ENCODE peak calls at places on chromosomes 1 and 21, in four cellular contexts. O is K562, P is upper lobe of left lung, T is GM23338. N is an unnamed sample.

GRCh38 chr21:43865471-43866181 is 603 bp downstream of the AGPAT3 start:
- DNase-seq in P (peak), O (peak), T (peak), N (no peak)

GRCh38 chr1:198056255-198056654 is 100.5 kb upstream of the NEK7 start:
- DNase-seq in P (no peak), T (peak), O (peak), N (no peak)

GRCh38 chr21:17797967-17798366 is 21.2 kb downstream of the C21orf91 start:
- DNase-seq in T (no peak), O (no peak), P (no peak), N (no peak)

GRCh38 chr1:160359559-160360226 is 7.2 kb upstream of the NHLH1 start:
- DNase-seq in O (peak), P (no peak), T (peak), N (no peak)

GRCh38 chr1:171433451-171433850 is 51.9 kb upstream of the PRRC2C start:
- DNase-seq in O (no peak), P (no peak), T (no peak), N (no peak)

GRCh38 chr1:109485001-109485400 is 1.3 kb downstream of the ATXN7L2 start:
- DNase-seq in T (peak), O (no peak), P (no peak), N (no peak)

GRCh38 chr1:207847116-207847515 is 63.8 kb downstream of the CD34 start:
- DNase-seq in T (no peak), P (no peak), O (no peak), N (no peak)

GRCh38 chr1:206935491-206936067 is 10.7 kb downstream of the PIGR start:
- DNase-seq in O (peak), T (peak), P (peak), N (no peak)

GRCh38 chr1:83693409-83694126 is 305.4 kb downstream of the TTLL7 start:
- DNase-seq in P (no peak), T (peak), O (no peak), N (no peak)

GRCh38 chr1:9653195-9653782 is 1.8 kb downstream of the PIK3CD start:
- DNase-seq in T (no peak), P (no peak), O (no peak), N (no peak)

GRCh38 chr1:20281801-20282200 is 8.9 kb upstream of the VWA5B1 start:
- DNase-seq in T (no peak), O (no peak), P (no peak), N (no peak)

GRCh38 chr1:214563881-214564280 is 12.5 kb upstream of the PTPN14 start:
- DNase-seq in O (no peak), T (no peak), P (no peak), N (no peak)

GRCh38 chr1:91621907-91622306 is 121.3 kb downstream of the CDC7 start:
- DNase-seq in O (no peak), P (no peak), T (no peak), N (no peak)

GRCh38 chr21:16821588-16821987 is 691.3 kb upstream of the CXADR start:
- DNase-seq in P (no peak), T (peak), O (no peak), N (no peak)

GRCh38 chr1:37998913-37999433 is 6.3 kb downstream of the FHL3 start:
- DNase-seq in O (no peak), P (no peak), T (no peak), N (no peak)

GRCh38 chr1:5770981-5771765 is 221.1 kb downstream of the NPHP4 start:
- DNase-seq in T (no peak), O (no peak), P (no peak), N (no peak)

GRCh38 chr1:231919900-231920299 is 293.3 kb downstream of the DISC1 start:
- DNase-seq in P (no peak), T (peak), O (no peak), N (no peak)

GRCh38 chr21:29102791-29103257 is 27.6 kb upstream of the MAP3K7CL start:
- DNase-seq in O (no peak), T (no peak), P (no peak), N (no peak)

GRCh38 chr1:177471244-177471643 is 300.5 kb downstream of the BRINP2 start:
- DNase-seq in O (no peak), P (no peak), T (no peak), N (no peak)

GRCh38 chr1:92376345-92376744 is 77.5 kb downstream of the RPAP2 start:
- DNase-seq in O (no peak), T (no peak), P (no peak), N (no peak)

GRCh38 chr1:110615548-110616130 is 9.5 kb upstream of the KCNA2 start:
- DNase-seq in P (peak), O (peak), T (peak), N (peak)

GRCh38 chr1:80966266-80966665 is 834.5 kb upstream of the ADGRL2 start:
- DNase-seq in O (no peak), P (no peak), T (no peak), N (no peak)

GRCh38 chr1:157288511-157288910 is 150.3 kb upstream of the ETV3 start:
- DNase-seq in T (no peak), P (no peak), O (no peak), N (no peak)

GRCh38 chr1:227093309-227093708 is 153.2 kb downstream of the COQ8A start:
- DNase-seq in T (no peak), O (no peak), P (no peak), N (no peak)

GRCh38 chr1:61448934-61449368 is 276.0 kb downstream of the TM2D1 start:
- DNase-seq in T (no peak), O (no peak), P (no peak), N (no peak)

GRCh38 chr1:173995475-173995874 is 26.7 kb downstream of the RC3H1 start:
- DNase-seq in T (no peak), P (no peak), O (no peak), N (no peak)

GRCh38 chr1:208148380-208148779 is 95.8 kb downstream of the PLXNA2 start:
- DNase-seq in P (no peak), T (no peak), O (no peak), N (no peak)

GRCh38 chr1:230339033-230339432 is 87.1 kb downstream of the PGBD5 start:
- DNase-seq in O (no peak), P (no peak), T (no peak), N (no peak)

GRCh38 chr1:228487336-228488106 is at the start of gene RNF187:
- DNase-seq in O (peak), P (peak), T (no peak), N (no peak)

GRCh38 chr1:187408217-187409004 is 579.7 kb downstream of the PLA2G4A start:
- DNase-seq in T (no peak), O (no peak), P (no peak), N (no peak)

GRCh38 chr1:28835237-28835650 is 23.3 kb downstream of the OPRD1 start:
- DNase-seq in O (no peak), P (no peak), T (no peak), N (no peak)

GRCh38 chr21:16308269-16308668 is 578.5 kb downstream of the USP25 start:
- DNase-seq in O (no peak), T (no peak), P (no peak), N (no peak)

GRCh38 chr1:28582248-28582615 is 9.8 kb upstream of the RAB42 start:
- DNase-seq in P (no peak), O (no peak), T (no peak), N (no peak)

GRCh38 chr1:180188103-180188506 is 33.4 kb downstream of the QSOX1 start:
- DNase-seq in T (peak), O (peak), P (no peak), N (peak)

GRCh38 chr1:199669916-199670315 is 357.6 kb upstream of the NR5A2 start:
- DNase-seq in O (no peak), P (no peak), T (no peak), N (no peak)

GRCh38 chr1:109761227-109762038 is 2.3 kb downstream of the EPS8L3 start:
- DNase-seq in T (no peak), O (no peak), P (peak), N (no peak)

GRCh38 chr1:143604887-143605286 is 366.9 kb downstream of the FAM72C start:
- DNase-seq in O (no peak), P (no peak), T (no peak), N (no peak)

GRCh38 chr21:20443558-20444155 is 554.6 kb upstream of the NCAM2 start:
- DNase-seq in O (peak), T (peak), P (no peak), N (no peak)

GRCh38 chr1:68916227-68916853 is 419.5 kb upstream of the DEPDC1 start:
- DNase-seq in T (no peak), O (no peak), P (no peak), N (no peak)

DNA sequence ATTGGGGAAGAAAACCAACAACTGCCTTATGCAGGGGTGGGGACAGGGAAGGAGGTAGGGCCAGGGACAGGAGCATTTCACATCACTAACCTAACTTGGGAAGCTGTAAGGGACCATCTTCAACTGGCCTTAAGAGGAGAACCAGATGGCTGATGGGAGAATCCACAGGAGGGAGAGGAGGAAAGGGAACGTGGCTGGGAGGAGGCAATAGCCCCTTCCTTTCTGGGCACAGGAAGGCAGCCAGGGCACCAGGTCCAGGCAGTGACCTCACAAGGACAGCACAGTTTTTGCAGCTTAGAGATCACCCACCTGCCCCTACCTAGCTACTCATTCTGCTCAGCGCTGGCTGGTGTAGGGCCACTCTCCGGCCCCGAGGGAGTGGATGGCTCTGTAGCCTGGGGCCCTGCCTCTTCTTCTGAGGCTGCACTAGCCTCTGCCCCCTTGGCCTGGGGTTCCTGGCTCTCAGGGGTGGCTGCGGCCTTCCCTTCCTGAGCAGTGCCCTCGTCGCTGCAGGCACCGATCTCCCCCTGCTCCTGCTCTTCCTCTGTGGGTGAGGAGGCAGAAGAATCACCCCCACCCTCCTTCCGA is 1.7 kb downstream of the MARCKSL1 start:
- DNase-seq in P (no peak), T (no peak), O (no peak), N (no peak)
- TF ChIP-seq POLR2AphosphoS5 in P (no peak), T (peak), O (peak), N (peak)

GRCh38 chr1:237013608-237014007 is 9.4 kb upstream of the MT1HL1 start:
- DNase-seq in O (no peak), P (no peak), T (no peak), N (no peak)
- TF ChIP-seq POLR2AphosphoS5 in O (no peak), P (no peak), T (no peak), N (no peak)

DNA sequence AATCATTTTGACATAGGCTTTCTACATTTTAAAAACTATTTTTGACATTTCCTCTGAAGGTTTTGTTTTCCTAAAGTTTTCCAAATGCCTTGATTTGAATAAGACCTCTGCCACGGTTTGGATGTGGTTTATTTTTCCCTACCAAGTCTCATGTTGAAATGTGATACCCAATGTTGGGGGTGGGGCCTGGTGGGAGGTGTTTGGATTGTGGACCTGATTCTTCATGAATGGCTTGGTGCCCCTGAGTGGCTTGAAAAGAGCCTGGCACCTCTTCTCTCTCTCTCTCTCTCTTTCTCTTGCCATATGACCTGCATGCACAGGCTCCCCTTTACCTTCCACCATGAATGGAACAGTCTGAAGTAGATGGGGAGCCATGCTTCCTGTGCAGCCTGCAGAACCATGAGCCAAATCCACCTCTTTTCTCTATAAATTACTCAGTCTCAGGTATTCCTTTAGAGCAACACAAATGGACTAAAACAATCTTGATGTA is 14.8 kb downstream of the MMEL1 start:
- DNase-seq in O (no peak), T (no peak), P (no peak), N (no peak)
- TF ChIP-seq POLR2AphosphoS5 in O (no peak), T (no peak), P (no peak), N (no peak)

DNA sequence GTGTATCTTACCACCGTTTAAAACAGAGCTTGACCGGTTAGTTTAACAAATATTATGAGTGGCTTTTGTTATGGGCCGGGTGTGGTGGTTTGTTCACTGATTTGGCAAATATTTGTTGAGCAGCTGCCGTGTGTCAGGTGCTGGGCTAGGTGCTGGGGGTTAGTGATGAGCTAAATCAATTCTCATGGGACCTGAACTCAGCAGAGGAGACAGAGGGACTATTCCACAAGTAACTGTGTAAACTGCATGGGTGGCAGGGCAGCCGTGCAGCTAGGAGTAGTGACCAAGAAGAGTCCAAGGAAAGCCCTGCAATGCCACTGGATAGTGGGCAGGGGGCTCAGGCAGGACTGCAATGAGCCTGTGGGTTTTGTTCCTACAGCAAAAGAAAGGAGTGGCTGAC is 11.2 kb upstream of the C2CD2 start:
- DNase-seq in T (no peak), O (no peak), P (no peak), N (no peak)
- TF ChIP-seq POLR2AphosphoS5 in T (no peak), O (no peak), P (no peak), N (no peak)

GRCh38 chr1:117059678-117060440 is at the start of gene TTF2:
- DNase-seq in P (peak), T (peak), O (peak), N (peak)
- TF ChIP-seq POLR2AphosphoS5 in P (peak), T (peak), O (peak), N (no peak)

GRCh38 chr1:71930526-71930925 is 351.8 kb downstream of the NEGR1 start:
- DNase-seq in P (no peak), O (no peak), T (no peak), N (no peak)
- TF ChIP-seq POLR2AphosphoS5 in P (no peak), O (no peak), T (no peak), N (no peak)

GRCh38 chr1:54314691-54315455 is 91.3 kb downstream of the SSBP3 start:
- DNase-seq in P (peak), T (no peak), O (no peak), N (no peak)

GRCh38 chr1:54310439-54311328 is 95.5 kb downstream of the SSBP3 start:
- DNase-seq in P (peak), T (peak), O (peak), N (no peak)

GRCh38 chr1:54309631-54310366 is 96.4 kb downstream of the SSBP3 start:
- DNase-seq in T (peak), O (no peak), P (no peak), N (no peak)

GRCh38 chr1:54311506-54311905 is 94.7 kb downstream of the SSBP3 start:
- DNase-seq in T (no peak), O (no peak), P (no peak), N (no peak)

GRCh38 chr1:54312874-54313316 is 93.3 kb downstream of the SSBP3 start:
- DNase-seq in T (peak), O (no peak), P (no peak), N (no peak)
- TF ChIP-seq POLR2AphosphoS5 in T (no peak), O (no peak), P (peak), N (no peak)

GRCh38 chr21:42261832-42262200 is 42.9 kb downstream of the ABCG1 start:
- DNase-seq in P (no peak), T (no peak), O (no peak), N (no peak)

GRCh38 chr21:42262826-42263225 is 43.9 kb downstream of the ABCG1 start:
- DNase-seq in O (no peak), P (peak), T (no peak), N (no peak)

GRCh38 chr21:42265229-42265812 is 46.4 kb downstream of the ABCG1 start:
- DNase-seq in T (no peak), O (no peak), P (no peak), N (no peak)

GRCh38 chr21:42264245-42265195 is 45.6 kb downstream of the ABCG1 start:
- DNase-seq in T (no peak), P (no peak), O (no peak), N (no peak)

DNA sequence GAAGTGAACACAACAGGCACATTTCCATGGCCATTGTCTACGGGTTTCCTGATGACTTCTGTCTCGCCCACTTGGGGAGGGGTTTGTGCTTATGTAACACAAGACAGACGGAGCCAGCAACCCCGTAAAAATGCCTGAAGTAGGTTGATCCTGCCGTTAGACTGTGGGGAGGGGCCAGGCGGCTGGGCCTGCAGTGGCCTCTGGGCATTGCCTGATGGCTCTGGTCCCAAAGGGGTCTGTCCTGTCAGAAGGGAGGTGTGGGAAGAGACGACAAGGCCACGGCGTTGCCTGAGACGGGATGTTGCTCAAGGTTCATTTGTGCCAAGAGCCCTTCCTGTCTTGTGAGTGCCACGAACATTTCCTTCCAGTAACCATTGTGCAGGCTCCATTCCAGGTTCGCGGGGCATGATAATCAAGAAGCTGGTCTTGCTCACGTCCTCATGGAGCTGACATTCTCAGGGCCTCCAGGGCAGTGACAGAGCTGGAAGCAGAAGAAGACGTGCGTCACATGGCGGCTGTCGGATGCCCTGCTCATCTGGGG is 44.7 kb downstream of the ABCG1 start:
- DNase-seq in P (peak), O (no peak), T (peak), N (no peak)
- TF ChIP-seq POLR2AphosphoS5 in P (peak), O (no peak), T (no peak), N (no peak)

N was measured in Panc1.